ENCODE peak calls at places on chromosomes 13 and 19, in eight cellular contexts. P, E, D, G, Z, L, A and I are unnamed samples.

GRCh38 chr19:703651-704446 is 4.9 kb upstream of the PALM start:
- DNase-seq in P (peak), E (peak), D (peak), G (peak), Z (peak), L (no peak), A (peak), I (peak)

GRCh38 chr13:92842145-92842544 is 384.5 kb upstream of the GPC6 start:
- DNase-seq in P (peak), E (no peak), D (no peak), G (peak), Z (no peak), L (no peak), A (no peak), I (no peak)

GRCh38 chr13:107712145-107712544 is 503.2 kb downstream of the LIG4 start:
- DNase-seq in P (no peak), E (no peak), D (peak), G (no peak), Z (no peak), L (no peak), A (no peak), I (no peak)

GRCh38 chr13:77698211-77699058 is 948 bp downstream of the SLAIN1 start:
- DNase-seq in P (no peak), E (peak), D (no peak), G (peak), Z (peak), L (no peak), A (peak), I (peak)

GRCh38 chr13:76790519-76791289 is 95.5 kb downstream of the KCTD12 start:
- DNase-seq in P (no peak), E (no peak), D (peak), G (no peak), Z (no peak), L (no peak), A (no peak), I (no peak)

GRCh38 chr19:46015080-46015960 is 7.5 kb downstream of the PGLYRP1 start:
- DNase-seq in P (no peak), E (peak), D (peak), G (peak), Z (peak), L (peak), A (peak), I (peak)

GRCh38 chr13:30030141-30030750 is 179.8 kb upstream of the UBL3 start:
- DNase-seq in P (no peak), E (no peak), D (no peak), G (no peak), Z (no peak), L (no peak), A (no peak), I (no peak)

GRCh38 chr13:101416181-101417042 is at the start of gene NALCN:
- DNase-seq in P (no peak), E (no peak), D (no peak), G (peak), Z (peak), L (peak), A (no peak), I (peak)

GRCh38 chr13:40993987-40994386 is 25.1 kb downstream of the ELF1 start:
- DNase-seq in P (no peak), E (no peak), D (peak), G (no peak), Z (no peak), L (no peak), A (no peak), I (peak)

GRCh38 chr13:35157143-35157755 is 215.2 kb downstream of the NBEA start:
- DNase-seq in P (peak), E (peak), D (peak), G (peak), Z (peak), L (peak), A (peak), I (peak)

GRCh38 chr13:40126301-40127085 is 471.0 kb downstream of the COG6 start:
- DNase-seq in P (no peak), E (peak), D (no peak), G (no peak), Z (no peak), L (no peak), A (peak), I (no peak)

GRCh38 chr13:113150545-113151365 is 7.7 kb upstream of the PROZ start:
- DNase-seq in P (no peak), E (no peak), D (no peak), G (no peak), Z (no peak), L (no peak), A (no peak), I (no peak)

GRCh38 chr13:105491345-105491744 is 1044.1 kb downstream of the EFNB2 start:
- DNase-seq in P (no peak), E (no peak), D (no peak), G (no peak), Z (no peak), L (no peak), A (no peak), I (no peak)

GRCh38 chr13:80012281-80012680 is 328.6 kb downstream of the SPRY2 start:
- DNase-seq in P (no peak), E (no peak), D (no peak), G (peak), Z (no peak), L (no peak), A (peak), I (no peak)